ENCODE peak calls at places on chromosomes 2 and 18, in seven cellular contexts. One of them, this sample, is unnamed.

GRCh38 chr2:218780851-218781690 is 876 bp upstream of the CYP27A1 start:
- DNase-seq in breast epithelium: no peak
- DNase-seq in adrenal gland: no peak
- DNase-seq in tibial artery: no peak
- DNase-seq in MM.1S: no peak
- DNase-seq in mammary epithelial cell: no peak
- DNase-seq in heart right ventricle: peak; percentile 16
- DNase-seq in this sample: no peak

GRCh38 chr2:101617786-101618185 is 79.7 kb upstream of the MAP4K4 start:
- DNase-seq in breast epithelium: no peak
- DNase-seq in adrenal gland: no peak
- DNase-seq in tibial artery: no peak
- DNase-seq in MM.1S: no peak
- DNase-seq in mammary epithelial cell: no peak
- DNase-seq in heart right ventricle: no peak
- DNase-seq in this sample: no peak

GRCh38 chr18:59379772-59380530 is 20.9 kb upstream of the LMAN1 start:
- DNase-seq in breast epithelium: no peak
- DNase-seq in adrenal gland: no peak
- DNase-seq in tibial artery: no peak
- DNase-seq in MM.1S: no peak
- DNase-seq in mammary epithelial cell: no peak
- DNase-seq in heart right ventricle: no peak
- DNase-seq in this sample: no peak

GRCh38 chr2:102488063-102488462 is 15.0 kb downstream of the SLC9A4 start:
- DNase-seq in breast epithelium: no peak
- DNase-seq in adrenal gland: no peak
- DNase-seq in tibial artery: no peak
- DNase-seq in MM.1S: no peak
- DNase-seq in mammary epithelial cell: peak; percentile 87
- DNase-seq in heart right ventricle: no peak
- DNase-seq in this sample: no peak

GRCh38 chr2:234691226-234691600 is 194.3 kb upstream of the ARL4C start:
- DNase-seq in breast epithelium: no peak
- DNase-seq in adrenal gland: no peak
- DNase-seq in tibial artery: no peak
- DNase-seq in MM.1S: no peak
- DNase-seq in mammary epithelial cell: no peak
- DNase-seq in heart right ventricle: no peak
- DNase-seq in this sample: peak; percentile 53

GRCh38 chr2:75844651-75845050 is 133.9 kb upstream of the GCFC2 start:
- DNase-seq in breast epithelium: no peak
- DNase-seq in adrenal gland: no peak
- DNase-seq in tibial artery: no peak
- DNase-seq in MM.1S: no peak
- DNase-seq in mammary epithelial cell: no peak
- DNase-seq in heart right ventricle: no peak
- DNase-seq in this sample: no peak

GRCh38 chr2:11889854-11890253 is 143.4 kb downstream of the LPIN1 start:
- DNase-seq in breast epithelium: no peak
- DNase-seq in adrenal gland: no peak
- DNase-seq in tibial artery: no peak
- DNase-seq in MM.1S: no peak
- DNase-seq in mammary epithelial cell: no peak
- DNase-seq in heart right ventricle: no peak
- DNase-seq in this sample: no peak

GRCh38 chr2:238039985-238040384 is 20.8 kb upstream of the SCLY start:
- DNase-seq in breast epithelium: no peak
- DNase-seq in adrenal gland: no peak
- DNase-seq in tibial artery: no peak
- DNase-seq in MM.1S: no peak
- DNase-seq in mammary epithelial cell: no peak
- DNase-seq in heart right ventricle: no peak
- DNase-seq in this sample: no peak

GRCh38 chr2:235027558-235028214 is 75.9 kb downstream of the SH3BP4 start:
- DNase-seq in breast epithelium: no peak
- DNase-seq in adrenal gland: peak; percentile 66
- DNase-seq in tibial artery: no peak
- DNase-seq in MM.1S: no peak
- DNase-seq in mammary epithelial cell: peak; percentile 54
- DNase-seq in heart right ventricle: no peak
- DNase-seq in this sample: peak; percentile 36

GRCh38 chr18:475202-475624 is 25.3 kb downstream of the COLEC12 start:
- DNase-seq in breast epithelium: no peak
- DNase-seq in adrenal gland: no peak
- DNase-seq in tibial artery: no peak
- DNase-seq in MM.1S: no peak
- DNase-seq in mammary epithelial cell: no peak
- DNase-seq in heart right ventricle: no peak
- DNase-seq in this sample: no peak

GRCh38 chr2:221999702-222000101 is 299.1 kb downstream of the PAX3 start:
- DNase-seq in breast epithelium: no peak
- DNase-seq in adrenal gland: no peak
- DNase-seq in tibial artery: no peak
- DNase-seq in MM.1S: no peak
- DNase-seq in mammary epithelial cell: peak; percentile 37
- DNase-seq in heart right ventricle: no peak
- DNase-seq in this sample: no peak

GRCh38 chr2:105789745-105790466 is 45.2 kb downstream of the NCK2 start:
- DNase-seq in breast epithelium: no peak
- DNase-seq in adrenal gland: peak; percentile 83
- DNase-seq in tibial artery: peak; percentile 82
- DNase-seq in MM.1S: peak; percentile 74
- DNase-seq in mammary epithelial cell: peak; percentile 64
- DNase-seq in heart right ventricle: no peak
- DNase-seq in this sample: no peak

GRCh38 chr2:88729061-88729745 is 37.7 kb downstream of the RPIA start:
- DNase-seq in breast epithelium: no peak
- DNase-seq in adrenal gland: no peak
- DNase-seq in tibial artery: no peak
- DNase-seq in MM.1S: no peak
- DNase-seq in mammary epithelial cell: peak; percentile 72
- DNase-seq in heart right ventricle: no peak
- DNase-seq in this sample: no peak

GRCh38 chr18:36186461-36187137 is 698 bp upstream of the MOCOS start:
- DNase-seq in breast epithelium: peak; percentile 59
- DNase-seq in adrenal gland: peak; percentile 53
- DNase-seq in tibial artery: no peak
- DNase-seq in MM.1S: no peak
- DNase-seq in mammary epithelial cell: peak; percentile 33
- DNase-seq in heart right ventricle: peak; percentile 45
- DNase-seq in this sample: no peak

GRCh38 chr2:193861557-193861956 is 1666.8 kb upstream of the TMEFF2 start:
- DNase-seq in breast epithelium: no peak
- DNase-seq in adrenal gland: no peak
- DNase-seq in tibial artery: no peak
- DNase-seq in MM.1S: no peak
- DNase-seq in mammary epithelial cell: no peak
- DNase-seq in heart right ventricle: no peak
- DNase-seq in this sample: no peak

GRCh38 chr2:110955045-110955444 is 165.7 kb upstream of the BCL2L11 start:
- DNase-seq in breast epithelium: no peak
- DNase-seq in adrenal gland: no peak
- DNase-seq in tibial artery: no peak
- DNase-seq in MM.1S: no peak
- DNase-seq in mammary epithelial cell: no peak
- DNase-seq in heart right ventricle: no peak
- DNase-seq in this sample: no peak

GRCh38 chr2:31216734-31217133 is 581 bp downstream of the CAPN14 start:
- DNase-seq in breast epithelium: no peak
- DNase-seq in adrenal gland: no peak
- DNase-seq in tibial artery: no peak
- DNase-seq in MM.1S: peak; percentile 85
- DNase-seq in mammary epithelial cell: no peak
- DNase-seq in heart right ventricle: no peak
- DNase-seq in this sample: no peak

GRCh38 chr18:34543940-34544339 is 166.2 kb upstream of the DTNA start:
- DNase-seq in breast epithelium: no peak
- DNase-seq in adrenal gland: no peak
- DNase-seq in tibial artery: no peak
- DNase-seq in MM.1S: no peak
- DNase-seq in mammary epithelial cell: no peak
- DNase-seq in heart right ventricle: no peak
- DNase-seq in this sample: no peak

GRCh38 chr2:211127501-211127900 is 571.1 kb downstream of the CPS1 start:
- DNase-seq in breast epithelium: no peak
- DNase-seq in adrenal gland: no peak
- DNase-seq in tibial artery: no peak
- DNase-seq in MM.1S: no peak
- DNase-seq in mammary epithelial cell: no peak
- DNase-seq in heart right ventricle: no peak
- DNase-seq in this sample: no peak

GRCh38 chr18:48695671-48696070 is 156.8 kb downstream of the CTIF start:
- DNase-seq in breast epithelium: no peak
- DNase-seq in adrenal gland: no peak
- DNase-seq in tibial artery: no peak
- DNase-seq in MM.1S: no peak
- DNase-seq in mammary epithelial cell: no peak
- DNase-seq in heart right ventricle: no peak
- DNase-seq in this sample: no peak

GRCh38 chr18:42525905-42526304 is 570.9 kb downstream of the PIK3C3 start:
- DNase-seq in breast epithelium: no peak
- DNase-seq in adrenal gland: no peak
- DNase-seq in tibial artery: no peak
- DNase-seq in MM.1S: no peak
- DNase-seq in mammary epithelial cell: no peak
- DNase-seq in heart right ventricle: no peak
- DNase-seq in this sample: no peak

GRCh38 chr18:2148823-2149222 is 422.5 kb downstream of the METTL4 start:
- DNase-seq in breast epithelium: no peak
- DNase-seq in adrenal gland: no peak
- DNase-seq in tibial artery: no peak
- DNase-seq in MM.1S: no peak
- DNase-seq in mammary epithelial cell: no peak
- DNase-seq in heart right ventricle: no peak
- DNase-seq in this sample: no peak

GRCh38 chr2:201191132-201191875 is 8.4 kb downstream of the CASP10 start:
- DNase-seq in breast epithelium: no peak
- DNase-seq in adrenal gland: no peak
- DNase-seq in tibial artery: no peak
- DNase-seq in MM.1S: peak; percentile 90
- DNase-seq in mammary epithelial cell: no peak
- DNase-seq in heart right ventricle: no peak
- DNase-seq in this sample: no peak

GRCh38 chr2:223815186-223815883 is 22.0 kb downstream of the AP1S3 start:
- DNase-seq in breast epithelium: no peak
- DNase-seq in adrenal gland: no peak
- DNase-seq in tibial artery: no peak
- DNase-seq in MM.1S: no peak
- DNase-seq in mammary epithelial cell: peak; percentile 99
- DNase-seq in heart right ventricle: no peak
- DNase-seq in this sample: no peak

GRCh38 chr18:77067315-77068061 is 65.1 kb downstream of the MBP start:
- DNase-seq in breast epithelium: no peak
- DNase-seq in adrenal gland: peak; percentile 62
- DNase-seq in tibial artery: peak; percentile 86
- DNase-seq in MM.1S: no peak
- DNase-seq in mammary epithelial cell: peak; percentile 89
- DNase-seq in heart right ventricle: peak; percentile 58
- DNase-seq in this sample: no peak

GRCh38 chr18:28801876-28802275 is 624.9 kb upstream of the CDH2 start:
- DNase-seq in breast epithelium: no peak
- DNase-seq in adrenal gland: no peak
- DNase-seq in tibial artery: no peak
- DNase-seq in MM.1S: no peak
- DNase-seq in mammary epithelial cell: no peak
- DNase-seq in heart right ventricle: no peak
- DNase-seq in this sample: no peak

GRCh38 chr2:104163611-104164157 is 690.2 kb upstream of the POU3F3 start:
- DNase-seq in breast epithelium: no peak
- DNase-seq in adrenal gland: no peak
- DNase-seq in tibial artery: no peak
- DNase-seq in MM.1S: no peak
- DNase-seq in mammary epithelial cell: no peak
- DNase-seq in heart right ventricle: no peak
- DNase-seq in this sample: no peak

GRCh38 chr2:129458451-129458850 is 521.0 kb upstream of the RAB6C start:
- DNase-seq in breast epithelium: no peak
- DNase-seq in adrenal gland: no peak
- DNase-seq in tibial artery: no peak
- DNase-seq in MM.1S: no peak
- DNase-seq in mammary epithelial cell: no peak
- DNase-seq in heart right ventricle: no peak
- DNase-seq in this sample: no peak
- H3K9me3 ChIP-seq in breast epithelium: no peaks in the 10 kb centered on the region
- H3K9me3 ChIP-seq in adrenal gland: no peaks in the 10 kb centered on the region
- H3K9me3 ChIP-seq in tibial artery: no peaks in the 10 kb centered on the region
- H3K9me3 ChIP-seq in MM.1S: no peaks in the 10 kb centered on the region
- H3K9me3 ChIP-seq in mammary epithelial cell: no peaks in the 10 kb centered on the region
- H3K9me3 ChIP-seq in heart right ventricle: no peaks in the 10 kb centered on the region
- H3K9me3 ChIP-seq in this sample: no peaks in the 10 kb centered on the region

GRCh38 chr18:31223371-31223770 is 60.7 kb upstream of the DSC1 start:
- DNase-seq in breast epithelium: no peak
- DNase-seq in adrenal gland: no peak
- DNase-seq in tibial artery: no peak
- DNase-seq in MM.1S: no peak
- DNase-seq in mammary epithelial cell: no peak
- DNase-seq in heart right ventricle: no peak
- DNase-seq in this sample: no peak
- H3K9me3 ChIP-seq in breast epithelium: peaks cover 3% of the 10 kb centered on the region
- H3K9me3 ChIP-seq in adrenal gland: no peaks in the 10 kb centered on the region
- H3K9me3 ChIP-seq in tibial artery: no peaks in the 10 kb centered on the region
- H3K9me3 ChIP-seq in MM.1S: no peaks in the 10 kb centered on the region
- H3K9me3 ChIP-seq in mammary epithelial cell: no peaks in the 10 kb centered on the region
- H3K9me3 ChIP-seq in heart right ventricle: no peaks in the 10 kb centered on the region
- H3K9me3 ChIP-seq in this sample: no peaks in the 10 kb centered on the region

GRCh38 chr2:34447097-34447496 is 848.0 kb upstream of the FAM98A start:
- DNase-seq in breast epithelium: no peak
- DNase-seq in adrenal gland: no peak
- DNase-seq in tibial artery: no peak
- DNase-seq in MM.1S: no peak
- DNase-seq in mammary epithelial cell: no peak
- DNase-seq in heart right ventricle: no peak
- DNase-seq in this sample: no peak
- H3K9me3 ChIP-seq in breast epithelium: no peaks in the 10 kb centered on the region
- H3K9me3 ChIP-seq in adrenal gland: no peaks in the 10 kb centered on the region
- H3K9me3 ChIP-seq in tibial artery: peaks cover 2% of the 10 kb centered on the region
- H3K9me3 ChIP-seq in MM.1S: no peaks in the 10 kb centered on the region
- H3K9me3 ChIP-seq in mammary epithelial cell: peaks cover 3% of the 10 kb centered on the region
- H3K9me3 ChIP-seq in heart right ventricle: no peaks in the 10 kb centered on the region
- H3K9me3 ChIP-seq in this sample: no peaks in the 10 kb centered on the region

DNA sequence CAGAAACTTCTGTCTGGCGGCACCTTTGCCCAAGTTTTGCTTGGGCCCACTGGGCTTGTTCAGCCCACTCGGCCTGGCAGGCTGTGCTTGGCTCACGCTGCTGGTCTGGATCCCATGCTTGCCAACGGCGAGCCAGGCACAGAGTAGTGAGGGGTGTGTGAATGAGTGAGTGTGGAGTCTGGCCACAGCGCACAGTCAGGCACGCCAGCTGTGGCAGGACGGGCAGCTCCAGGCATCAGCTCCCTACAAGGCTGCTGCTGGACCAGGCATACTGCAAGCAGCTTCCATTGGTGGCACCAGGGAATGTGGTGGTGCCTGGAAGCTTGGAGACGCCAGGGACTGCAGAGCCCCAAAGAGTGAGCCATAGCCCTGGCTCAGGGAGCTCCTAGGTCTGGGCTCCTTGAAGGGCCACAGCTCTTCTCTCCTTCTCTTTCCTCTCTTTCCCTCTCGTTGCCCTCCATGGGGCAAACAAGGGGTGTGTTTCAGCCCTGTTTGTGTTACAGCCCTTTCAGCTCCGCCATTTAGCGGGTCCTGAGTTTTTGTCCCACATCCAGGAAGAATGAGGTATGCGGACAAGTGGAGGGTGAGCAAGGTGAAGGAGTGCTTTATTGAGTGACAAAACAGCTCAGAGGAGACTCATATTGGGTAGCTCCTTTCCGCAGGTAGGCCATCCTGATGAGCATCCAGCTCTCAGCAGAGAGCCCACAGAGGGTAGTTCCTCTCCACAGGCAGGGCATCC is 73.0 kb downstream of the AGPS start:
- DNase-seq in breast epithelium: no peak
- DNase-seq in adrenal gland: no peak
- DNase-seq in tibial artery: no peak
- DNase-seq in MM.1S: no peak
- DNase-seq in mammary epithelial cell: no peak
- DNase-seq in heart right ventricle: no peak
- DNase-seq in this sample: peak; percentile 3
- H3K9me3 ChIP-seq in breast epithelium: peaks cover 7% of the 10 kb centered on the region
- H3K9me3 ChIP-seq in adrenal gland: no peaks in the 10 kb centered on the region
- H3K9me3 ChIP-seq in tibial artery: no peaks in the 10 kb centered on the region
- H3K9me3 ChIP-seq in MM.1S: no peaks in the 10 kb centered on the region
- H3K9me3 ChIP-seq in mammary epithelial cell: no peaks in the 10 kb centered on the region
- H3K9me3 ChIP-seq in heart right ventricle: no peaks in the 10 kb centered on the region
- H3K9me3 ChIP-seq in this sample: no peaks in the 10 kb centered on the region

This sample was measured in BE2C.